ENCODE peak calls at places on chromosomes 7 and 10, in four cellular contexts. B, U, M and S are unnamed samples.

GRCh38 chr10:124545346-124545745 is 83.7 kb downstream of the LHPP start:
- DNase-seq in B (no peak), U (no peak), M (no peak), S (no peak)

GRCh38 chr7:155884225-155885161 is 72.2 kb upstream of the SHH start:
- DNase-seq in B (no peak), U (no peak), M (no peak), S (no peak)

GRCh38 chr10:69403519-69403918 is 13.2 kb downstream of the TACR2 start:
- DNase-seq in B (no peak), U (no peak), M (no peak), S (no peak)

GRCh38 chr10:27601519-27601918 is 97.4 kb downstream of the RAB18 start:
- DNase-seq in B (no peak), U (no peak), M (no peak), S (no peak)

GRCh38 chr7:40805361-40805760 is 670.6 kb downstream of the SUGCT start:
- DNase-seq in B (no peak), U (no peak), M (no peak), S (no peak)

GRCh38 chr10:102564209-102564834 is 60.5 kb downstream of the SUFU start:
- DNase-seq in B (no peak), U (no peak), M (no peak), S (no peak)

GRCh38 chr10:63723741-63724140 is 202.5 kb downstream of the REEP3 start:
- DNase-seq in B (no peak), U (no peak), M (no peak), S (no peak)

GRCh38 chr10:88118769-88119559 is 255.5 kb downstream of the PTEN start:
- DNase-seq in B (no peak), U (no peak), M (no peak), S (no peak)